ENCODE peak calls at places on chromosomes 4 and X, in five cellular contexts. P, C, Y, F and W are unnamed samples. For H3K4me1, the result is how much of the 10 kb centered on the place peaks cover.

GRCh38 chrX:47643926-47644325 is 6.4 kb downstream of the ELK1 start:
- DNase-seq in F (no peak), P (no peak), C (no peak), Y (no peak), W (no peak)

GRCh38 chr4:14338206-14338605 is 664.1 kb upstream of the CPEB2 start:
- DNase-seq in F (no peak), P (no peak), Y (no peak), C (no peak), W (no peak)

GRCh38 chrX:129786210-129786651 is 6.5 kb downstream of the SASH3 start:
- DNase-seq in C (no peak), Y (peak), F (peak), P (no peak), W (no peak)

GRCh38 chr4:6022607-6023288 is 4.5 kb upstream of the C4orf50 start:
- DNase-seq in C (no peak), F (no peak), P (no peak), Y (no peak), W (no peak)

GRCh38 chr4:37836838-37837413 is 10.4 kb downstream of the PGM2 start:
- DNase-seq in F (no peak), Y (no peak), C (no peak), P (no peak), W (no peak)

GRCh38 chr4:13918110-13918509 is 290.6 kb upstream of the BOD1L1 start:
- DNase-seq in P (peak), F (no peak), C (no peak), Y (no peak), W (no peak)

GRCh38 chr4:16705341-16705740 is 193.1 kb downstream of the LDB2 start:
- DNase-seq in P (no peak), Y (no peak), C (no peak), F (no peak), W (no peak)

GRCh38 chrX:12372111-12372510 is 233.8 kb downstream of the FRMPD4 start:
- DNase-seq in P (no peak), C (no peak), Y (no peak), F (no peak), W (no peak)

GRCh38 chr4:182560358-182560757 is 317.2 kb downstream of the TENM3 start:
- DNase-seq in C (peak), P (no peak), Y (no peak), F (no peak), W (no peak)

GRCh38 chr4:92305148-92305877 is 1.5 kb downstream of the GRID2 start:
- DNase-seq in P (no peak), Y (peak), F (no peak), C (peak), W (peak)

GRCh38 chrX:46180258-46180687 is 364.9 kb downstream of the ZNF674 start:
- DNase-seq in C (no peak), P (peak), Y (peak), F (peak), W (peak)

GRCh38 chr4:106301393-106302084 is 14.5 kb downstream of the TBCK start:
- DNase-seq in F (no peak), C (no peak), P (no peak), Y (no peak), W (no peak)

GRCh38 chrX:24026403-24026801 is 584 bp downstream of the KLHL15 start:
- DNase-seq in Y (peak), P (no peak), F (no peak), C (no peak), W (no peak)

GRCh38 chr4:4479366-4479765 is 62.5 kb downstream of the STX18 start:
- DNase-seq in F (no peak), Y (no peak), C (no peak), P (no peak), W (no peak)

GRCh38 chrX:104098151-104098808 is 14.0 kb upstream of the ZCCHC18 start:
- DNase-seq in C (no peak), Y (peak), F (no peak), P (peak), W (peak)

GRCh38 chr4:138327334-138327733 is 85.2 kb upstream of the SLC7A11 start:
- DNase-seq in Y (no peak), F (no peak), C (no peak), P (no peak), W (no peak)

GRCh38 chrX:18927558-18927957 is 56.4 kb downstream of the PHKA2 start:
- DNase-seq in P (no peak), C (no peak), Y (no peak), F (no peak), W (no peak)

GRCh38 chrX:45479835-45480422 is 279.3 kb upstream of the DIPK2B start:
- DNase-seq in F (no peak), C (no peak), Y (no peak), P (peak), W (peak)

GRCh38 chr4:139599594-139600374 is 43.8 kb upstream of the SETD7 start:
- DNase-seq in F (no peak), P (peak), C (no peak), Y (no peak), W (no peak)

GRCh38 chrX:101287402-101287801 is 3.7 kb downstream of the TAF7L start:
- DNase-seq in Y (peak), C (no peak), P (peak), F (peak), W (peak)

GRCh38 chr4:122903766-122904165 is 18.6 kb downstream of the NUDT6 start:
- DNase-seq in F (no peak), C (no peak), P (no peak), Y (no peak), W (no peak)

GRCh38 chr4:122912810-122913575 is 9.4 kb downstream of the NUDT6 start:
- DNase-seq in P (peak), F (no peak), Y (no peak), C (no peak), W (no peak)

GRCh38 chr4:122911588-122911987 is 10.8 kb downstream of the NUDT6 start:
- DNase-seq in P (no peak), C (no peak), F (no peak), Y (no peak), W (no peak)

GRCh38 chr4:122909683-122910082 is 12.7 kb downstream of the NUDT6 start:
- DNase-seq in F (no peak), P (peak), C (no peak), Y (no peak), W (no peak)

GRCh38 chr4:122908223-122908622 is 14.2 kb downstream of the NUDT6 start:
- DNase-seq in Y (no peak), C (no peak), F (no peak), P (no peak), W (no peak)
- TF ChIP-seq SRF in Y (no peak), C (no peak), F (no peak), P (no peak), W (no peak)

GRCh38 chr4:15400911-15401671 is 26.7 kb upstream of the C1QTNF7 start:
- DNase-seq in Y (no peak), F (no peak), C (no peak), P (no peak), W (no peak)
- H3K4me1 ChIP-seq in Y (under half), F (under half), C (under half), P (under half), W (under half)

DNA sequence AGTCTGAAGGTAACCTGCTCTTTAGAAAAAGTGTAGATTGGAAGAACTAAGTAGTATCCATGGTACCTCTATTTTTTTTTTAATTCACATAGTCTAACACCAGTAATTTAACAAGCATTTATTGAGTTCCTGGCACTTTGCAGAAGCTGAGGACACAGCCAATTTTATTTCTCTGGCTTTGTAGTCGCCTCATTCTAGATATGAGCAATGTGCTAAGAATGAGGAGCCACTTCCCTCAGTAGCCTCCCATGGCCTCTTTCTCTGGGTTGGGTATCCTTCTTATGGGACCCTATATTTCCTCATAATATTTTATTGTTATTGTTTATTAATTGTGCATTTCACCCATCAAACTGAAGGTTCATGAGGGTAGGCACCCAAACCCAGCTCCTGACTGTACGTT is 67.6 kb downstream of the ENPEP start:
- DNase-seq in F (no peak), Y (no peak), C (no peak), P (no peak), W (no peak)
- TF ChIP-seq YY1 in F (no peak), Y (no peak), C (no peak), P (no peak), W (no peak)

GRCh38 chr4:123365412-123365811 is 31.2 kb upstream of the SPRY1 start:
- DNase-seq in C (no peak), F (no peak), P (no peak), Y (no peak), W (no peak)
- TF ChIP-seq SRF in C (no peak), F (no peak), P (no peak), Y (no peak), W (no peak)

GRCh38 chr4:27001398-27002164 is 140.9 kb downstream of the STIM2 start:
- DNase-seq in P (no peak), Y (no peak), F (no peak), C (no peak), W (no peak)
- H3K4me1 ChIP-seq in P (under half), Y (under half), F (under half), C (under half), W (under half)